ENCODE peak calls at places on chromosomes 11 and 22, in ten cellular contexts. P is BJ; W is activated CD4-positive, alpha-beta T cell treated with anti-CD3 and anti-CD28 coated beads, Interleukin-2, amount 50 U/mL, for 4 hours; M is GM12891; T is NCI-H524; U is Right ventricle myocardium superior; L is CD8-positive, alpha-beta memory T cell; E is cardiac septum; Q is heart left ventricle; K is ecto neural progenitor cell. V is an unnamed sample.

GRCh38 chr22:28341001-28341400 is 338.6 kb downstream of the TTC28 start:
- DNase-seq in P (no peak), W (no peak), M (no peak), T (no peak), U (no peak), L (no peak), E (no peak), Q (no peak), K (no peak), V (no peak)

GRCh38 chr11:44179173-44179572 is 83.7 kb downstream of the EXT2 start:
- DNase-seq in P (peak; percentile 20), W (no peak), M (no peak), T (no peak), U (no peak), L (no peak), E (no peak), Q (no peak), K (no peak), V (no peak)

GRCh38 chr11:35214181-35214770 is 75.3 kb downstream of the CD44 start:
- DNase-seq in P (no peak), W (no peak), M (no peak), T (no peak), U (no peak), L (no peak), E (no peak), Q (no peak), K (no peak), V (no peak)

GRCh38 chr11:68333176-68333575 is 20.8 kb downstream of the LRP5 start:
- DNase-seq in P (no peak), W (no peak), M (no peak), T (no peak), U (no peak), L (no peak), E (no peak), Q (no peak), K (no peak), V (no peak)

GRCh38 chr11:7511405-7511804 is 2.4 kb upstream of the PPFIBP2 start:
- DNase-seq in P (no peak), W (no peak), M (no peak), T (no peak), U (peak; percentile 68), L (no peak), E (no peak), Q (peak; percentile 84), K (no peak), V (no peak)

GRCh38 chr11:128949791-128950454 is 7.3 kb upstream of the TP53AIP1 start:
- DNase-seq in P (no peak), W (no peak), M (no peak), T (no peak), U (no peak), L (no peak), E (no peak), Q (no peak), K (no peak), V (no peak)

GRCh38 chr11:37948258-37948657 is 1350.2 kb upstream of the RAG2 start:
- DNase-seq in P (no peak), W (no peak), M (no peak), T (no peak), U (no peak), L (no peak), E (no peak), Q (no peak), K (no peak), V (no peak)

GRCh38 chr22:27843441-27843840 is 41.9 kb upstream of the MN1 start:
- DNase-seq in P (no peak), W (no peak), M (no peak), T (peak; percentile 5), U (no peak), L (no peak), E (no peak), Q (no peak), K (no peak), V (no peak)

GRCh38 chr22:27175444-27175843 is 518.1 kb downstream of the MIAT start:
- DNase-seq in P (no peak), W (no peak), M (no peak), T (no peak), U (no peak), L (no peak), E (no peak), Q (no peak), K (no peak), V (no peak)

GRCh38 chr11:31267720-31268119 is 101.8 kb downstream of the DCDC1 start:
- DNase-seq in P (no peak), W (no peak), M (no peak), T (no peak), U (no peak), L (no peak), E (no peak), Q (no peak), K (no peak), V (no peak)

GRCh38 chr22:48100685-48101417 is 1338.4 kb downstream of the TBC1D22A start:
- DNase-seq in P (no peak), W (no peak), M (no peak), T (no peak), U (no peak), L (no peak), E (peak; percentile 17), Q (no peak), K (peak; percentile 16), V (no peak)

GRCh38 chr11:123434262-123434661 is 4.2 kb downstream of the GRAMD1B start:
- DNase-seq in P (no peak), W (no peak), M (no peak), T (peak; percentile 25), U (no peak), L (no peak), E (no peak), Q (no peak), K (no peak), V (peak; percentile 88)

GRCh38 chr22:48802576-48802975 is 1025.1 kb downstream of the BRD1 start:
- DNase-seq in P (no peak), W (no peak), M (no peak), T (no peak), U (no peak), L (no peak), E (peak; percentile 29), Q (no peak), K (no peak), V (no peak)

GRCh38 chr11:18304745-18305144 is 17.2 kb downstream of the HPS5 start:
- DNase-seq in P (no peak), W (no peak), M (no peak), T (no peak), U (no peak), L (no peak), E (no peak), Q (no peak), K (no peak), V (no peak)

GRCh38 chr11:78768947-78769346 is 194.3 kb upstream of the NARS2 start:
- DNase-seq in P (no peak), W (no peak), M (no peak), T (no peak), U (no peak), L (no peak), E (no peak), Q (no peak), K (no peak), V (no peak)

GRCh38 chr22:39814899-39815298 is 78.7 kb downstream of the ENTHD1 start:
- DNase-seq in P (no peak), W (no peak), M (no peak), T (no peak), U (no peak), L (no peak), E (no peak), Q (no peak), K (no peak), V (no peak)

GRCh38 chr11:2940166-2940929 is 11.1 kb upstream of the PHLDA2 start:
- DNase-seq in P (no peak), W (no peak), M (no peak), T (no peak), U (peak; percentile 78), L (no peak), E (peak; percentile 80), Q (peak; percentile 65), K (no peak), V (no peak)

GRCh38 chr11:86192858-86193257 is 51.7 kb upstream of the EED start:
- DNase-seq in P (no peak), W (no peak), M (no peak), T (peak; percentile 94), U (no peak), L (no peak), E (no peak), Q (no peak), K (no peak), V (no peak)

GRCh38 chr11:24697722-24698121 is 200.9 kb downstream of the LUZP2 start:
- DNase-seq in P (no peak), W (no peak), M (no peak), T (no peak), U (no peak), L (no peak), E (no peak), Q (no peak), K (no peak), V (no peak)

GRCh38 chr11:8099291-8099899 is 18.4 kb downstream of the TUB start:
- DNase-seq in P (peak; percentile 26), W (peak; percentile 76), M (no peak), T (peak; percentile 67), U (peak; percentile 85), L (peak; percentile 53), E (peak; percentile 74), Q (peak; percentile 69), K (peak; percentile 73), V (peak; percentile 80)

GRCh38 chr11:3989251-3989650 is 105.3 kb upstream of the RRM1 start:
- DNase-seq in P (no peak), W (no peak), M (no peak), T (no peak), U (no peak), L (no peak), E (no peak), Q (no peak), K (no peak), V (peak; percentile 42)

GRCh38 chr11:122229611-122230386 is 113.8 kb upstream of the BLID start:
- DNase-seq in P (no peak), W (no peak), M (no peak), T (no peak), U (no peak), L (no peak), E (no peak), Q (peak; percentile 35), K (peak; percentile 55), V (no peak)

GRCh38 chr11:64553554-64554201 is 37.3 kb upstream of the SLC22A12 start:
- DNase-seq in P (no peak), W (peak; percentile 41), M (peak; percentile 61), T (peak; percentile 58), U (peak; percentile 81), L (peak; percentile 33), E (no peak), Q (peak; percentile 71), K (peak; percentile 76), V (peak; percentile 67)

GRCh38 chr11:74380746-74381439 is 17.3 kb downstream of the PGM2L1 start:
- DNase-seq in P (no peak), W (no peak), M (no peak), T (no peak), U (no peak), L (no peak), E (no peak), Q (no peak), K (no peak), V (no peak)

GRCh38 chr22:27377901-27378300 is 423.7 kb downstream of the MN1 start:
- DNase-seq in P (no peak), W (no peak), M (no peak), T (peak; percentile 95), U (no peak), L (no peak), E (no peak), Q (peak; percentile 47), K (peak; percentile 41), V (no peak)

GRCh38 chr11:35632301-35632700 is 14.0 kb downstream of the FJX1 start:
- DNase-seq in P (no peak), W (no peak), M (no peak), T (peak; percentile 61), U (no peak), L (no peak), E (no peak), Q (no peak), K (no peak), V (no peak)

GRCh38 chr11:86269645-86270044 is 25.1 kb downstream of the EED start:
- DNase-seq in P (no peak), W (no peak), M (no peak), T (no peak), U (no peak), L (no peak), E (no peak), Q (no peak), K (no peak), V (no peak)